ENCODE peak calls at places on chromosome 6, in eight cellular contexts. N is GM12865; S is psoas muscle; W is aorta; R is body of pancreas; Z is CD8-positive, alpha-beta T cell; J is BE2C; C is astrocyte of the spinal cord. Q is an unnamed sample.

GRCh38 chr6:143159001-143159400 is 98.3 kb downstream of the AIG1 start:
- DNase-seq in N (no peak), S (no peak), W (no peak), R (no peak), Z (no peak), J (no peak), C (no peak), Q (no peak)

GRCh38 chr6:123802697-123803455 is 789 bp upstream of the NKAIN2 start:
- DNase-seq in N (peak), S (peak), W (peak), R (peak), Z (peak), J (peak), C (peak), Q (peak)

GRCh38 chr6:215335-216034 is 76.8 kb upstream of the DUSP22 start:
- DNase-seq in N (peak), S (no peak), W (no peak), R (no peak), Z (peak), J (no peak), C (peak), Q (no peak)

GRCh38 chr6:141401168-141401567 is 731.6 kb upstream of the GJE1 start:
- DNase-seq in N (no peak), S (no peak), W (no peak), R (no peak), Z (no peak), J (no peak), C (peak), Q (no peak)

GRCh38 chr6:43771210-43771857 is 1.3 kb downstream of the VEGFA start:
- DNase-seq in N (peak), S (peak), W (peak), R (peak), Z (peak), J (peak), C (peak), Q (no peak)

GRCh38 chr6:152356659-152357058 is 280.5 kb downstream of the SYNE1 start:
- DNase-seq in N (peak), S (no peak), W (no peak), R (no peak), Z (no peak), J (no peak), C (peak), Q (no peak)

GRCh38 chr6:7730003-7730402 is 4.1 kb downstream of the BMP6 start:
- DNase-seq in N (no peak), S (no peak), W (no peak), R (no peak), Z (no peak), J (no peak), C (no peak), Q (no peak)

GRCh38 chr6:40807484-40807883 is 220.3 kb upstream of the LRFN2 start:
- DNase-seq in N (no peak), S (no peak), W (no peak), R (no peak), Z (no peak), J (no peak), C (no peak), Q (no peak)

GRCh38 chr6:23498013-23498412 is 628.0 kb upstream of the NRSN1 start:
- DNase-seq in N (no peak), S (no peak), W (no peak), R (no peak), Z (no peak), J (no peak), C (no peak), Q (no peak)

GRCh38 chr6:101445527-101445926 is 52.0 kb downstream of the GRIK2 start:
- DNase-seq in N (no peak), S (no peak), W (no peak), R (no peak), Z (no peak), J (no peak), C (peak), Q (no peak)

GRCh38 chr6:142946924-142947701 is 2.1 kb upstream of the HIVEP2 start:
- DNase-seq in N (peak), S (peak), W (peak), R (peak), Z (peak), J (peak), C (peak), Q (no peak)

GRCh38 chr6:16803294-16804006 is 42.2 kb upstream of the ATXN1 start:
- DNase-seq in N (no peak), S (no peak), W (peak), R (no peak), Z (no peak), J (peak), C (peak), Q (peak)
- H3K4me3 ChIP-seq in N (no peak), S (no peak), W (no peak), R (no peak), Z (no peak), J (peak), C (no peak), Q (peak)

GRCh38 chr6:27830212-27830664 is 82.0 kb downstream of the OR2B2 start:
- DNase-seq in N (no peak), S (no peak), W (no peak), R (no peak), Z (no peak), J (no peak), C (peak), Q (no peak)

GRCh38 chr6:27829453-27830211 is 82.6 kb downstream of the OR2B2 start:
- DNase-seq in N (no peak), S (no peak), W (no peak), R (no peak), Z (no peak), J (no peak), C (no peak), Q (no peak)

DNA sequence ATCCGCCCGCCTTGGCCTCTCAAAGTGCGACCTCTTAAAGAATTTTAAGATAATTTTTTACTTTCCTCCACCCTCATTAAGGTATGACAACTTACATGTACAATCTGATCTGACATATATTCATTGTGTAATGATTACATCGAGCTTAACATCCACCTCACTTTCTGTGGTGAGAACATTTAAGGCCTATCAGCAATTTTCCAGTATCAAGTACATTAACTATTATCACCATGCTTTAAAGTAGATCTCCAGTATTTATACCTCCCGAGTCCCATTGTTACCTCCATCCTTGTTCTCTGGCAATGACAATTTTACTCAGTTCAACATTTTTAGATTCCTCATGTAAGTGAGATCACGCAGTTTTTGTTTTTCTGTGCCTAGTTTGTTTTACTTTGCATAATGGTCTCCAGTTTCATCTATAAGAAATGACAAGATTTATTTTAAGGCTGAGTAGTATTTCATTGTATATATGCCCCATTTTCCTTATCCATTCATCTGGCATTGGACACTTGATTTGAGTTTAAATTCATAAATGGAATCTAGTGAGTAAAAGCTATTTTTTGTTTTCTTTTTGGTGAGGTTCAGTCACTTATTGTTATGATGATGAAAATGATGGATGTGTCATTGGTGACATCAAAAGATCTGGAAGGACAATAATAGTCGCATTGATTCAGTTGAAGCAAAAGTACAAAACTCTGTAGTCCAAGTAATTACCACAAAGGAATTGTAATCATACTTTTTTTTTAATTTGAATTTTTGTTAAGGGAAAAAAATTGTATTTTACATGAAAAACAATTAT is 87.0 kb downstream of the OR2B2 start:
- DNase-seq in N (peak), S (no peak), W (no peak), R (no peak), Z (no peak), J (no peak), C (no peak), Q (no peak)
- H3K4me3 ChIP-seq in N (peak), S (peak), W (no peak), R (no peak), Z (peak), J (peak), C (peak), Q (peak)

GRCh38 chr6:117267766-117268534 is 2.6 kb downstream of the VGLL2 start:
- DNase-seq in N (no peak), S (peak), W (no peak), R (no peak), Z (no peak), J (no peak), C (no peak), Q (no peak)

GRCh38 chr6:117265425-117266266 is at the start of gene VGLL2:
- DNase-seq in N (no peak), S (peak), W (peak), R (peak), Z (no peak), J (peak), C (peak), Q (no peak)

GRCh38 chr6:117266948-117267347 is 1.6 kb downstream of the VGLL2 start:
- DNase-seq in N (no peak), S (no peak), W (no peak), R (no peak), Z (no peak), J (no peak), C (no peak), Q (no peak)

GRCh38 chr6:117264487-117265424 is 602 bp upstream of the VGLL2 start:
- DNase-seq in N (peak), S (no peak), W (no peak), R (no peak), Z (no peak), J (no peak), C (no peak), Q (no peak)

DNA sequence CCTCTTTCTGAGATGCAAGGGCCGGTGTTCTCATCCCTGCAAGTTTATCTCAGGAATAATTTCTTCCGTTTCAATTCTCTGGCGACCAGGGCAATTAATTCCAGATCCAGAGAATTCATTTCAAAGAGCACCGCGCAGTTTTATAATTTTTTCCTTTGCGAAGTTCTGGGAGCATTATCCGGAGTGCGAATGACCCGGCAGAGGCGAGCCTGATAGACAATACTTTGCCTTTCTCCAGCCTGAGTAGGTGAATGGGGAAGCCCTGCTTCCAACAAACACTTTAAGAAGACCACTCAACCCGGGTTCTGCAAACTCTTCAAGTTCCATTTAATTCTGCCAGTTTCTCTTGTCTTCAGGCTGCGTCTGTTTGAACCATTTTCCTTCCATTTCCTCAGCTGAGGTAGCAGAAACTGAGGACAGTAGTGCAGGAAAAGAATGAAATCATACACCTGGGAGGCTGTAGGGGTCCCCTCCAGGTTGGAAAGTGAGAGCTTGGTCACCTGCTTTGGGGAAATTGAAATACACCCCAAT is 974 bp downstream of the VGLL2 start:
- DNase-seq in N (no peak), S (no peak), W (no peak), R (no peak), Z (no peak), J (no peak), C (no peak), Q (no peak)
- H3K4me3 ChIP-seq in N (peak), S (peak), W (peak), R (no peak), Z (no peak), J (no peak), C (no peak), Q (no peak)

GRCh38 chr6:1604991-1605821 is 4.5 kb upstream of the FOXC1 start:
- DNase-seq in N (no peak), S (peak), W (peak), R (peak), Z (no peak), J (no peak), C (peak), Q (no peak)
- H3K4me3 ChIP-seq in N (no peak), S (peak), W (peak), R (peak), Z (peak), J (no peak), C (no peak), Q (peak)

GRCh38 chr6:75755704-75756103 is 6.7 kb downstream of the MYO6 start:
- DNase-seq in N (no peak), S (no peak), W (no peak), R (no peak), Z (no peak), J (no peak), C (no peak), Q (no peak)

GRCh38 chr6:75751443-75751842 is 2.4 kb downstream of the MYO6 start:
- DNase-seq in N (no peak), S (no peak), W (no peak), R (no peak), Z (no peak), J (no peak), C (peak), Q (no peak)

GRCh38 chr6:75750925-75751324 is 1.9 kb downstream of the MYO6 start:
- DNase-seq in N (no peak), S (no peak), W (no peak), R (no peak), Z (no peak), J (no peak), C (no peak), Q (no peak)

GRCh38 chr6:75748743-75749538 is at the start of gene MYO6:
- DNase-seq in N (peak), S (peak), W (peak), R (peak), Z (peak), J (peak), C (peak), Q (no peak)

DNA sequence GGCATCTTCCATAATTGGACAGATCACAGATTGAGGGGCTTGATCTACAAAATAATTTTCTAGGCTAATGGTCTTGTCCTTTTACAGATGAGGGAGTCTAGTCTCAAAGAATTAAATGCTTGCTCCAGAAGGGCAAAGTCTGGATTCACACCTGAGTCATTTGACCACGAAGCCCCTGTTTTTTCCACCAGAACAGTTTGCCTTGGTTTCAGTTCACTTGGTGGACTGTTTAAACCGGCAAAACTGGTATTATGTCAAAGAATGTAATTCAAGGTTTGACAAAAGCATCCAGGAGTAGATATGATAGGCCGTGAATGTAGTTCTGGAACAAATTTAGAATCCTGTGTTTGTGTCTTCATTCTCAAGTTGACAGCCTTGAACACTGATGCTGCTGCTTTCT is 3.3 kb downstream of the MYO6 start:
- DNase-seq in N (no peak), S (no peak), W (no peak), R (no peak), Z (no peak), J (no peak), C (peak), Q (no peak)
- H3K4me3 ChIP-seq in N (no peak), S (no peak), W (no peak), R (no peak), Z (no peak), J (no peak), C (no peak), Q (no peak)

DNA sequence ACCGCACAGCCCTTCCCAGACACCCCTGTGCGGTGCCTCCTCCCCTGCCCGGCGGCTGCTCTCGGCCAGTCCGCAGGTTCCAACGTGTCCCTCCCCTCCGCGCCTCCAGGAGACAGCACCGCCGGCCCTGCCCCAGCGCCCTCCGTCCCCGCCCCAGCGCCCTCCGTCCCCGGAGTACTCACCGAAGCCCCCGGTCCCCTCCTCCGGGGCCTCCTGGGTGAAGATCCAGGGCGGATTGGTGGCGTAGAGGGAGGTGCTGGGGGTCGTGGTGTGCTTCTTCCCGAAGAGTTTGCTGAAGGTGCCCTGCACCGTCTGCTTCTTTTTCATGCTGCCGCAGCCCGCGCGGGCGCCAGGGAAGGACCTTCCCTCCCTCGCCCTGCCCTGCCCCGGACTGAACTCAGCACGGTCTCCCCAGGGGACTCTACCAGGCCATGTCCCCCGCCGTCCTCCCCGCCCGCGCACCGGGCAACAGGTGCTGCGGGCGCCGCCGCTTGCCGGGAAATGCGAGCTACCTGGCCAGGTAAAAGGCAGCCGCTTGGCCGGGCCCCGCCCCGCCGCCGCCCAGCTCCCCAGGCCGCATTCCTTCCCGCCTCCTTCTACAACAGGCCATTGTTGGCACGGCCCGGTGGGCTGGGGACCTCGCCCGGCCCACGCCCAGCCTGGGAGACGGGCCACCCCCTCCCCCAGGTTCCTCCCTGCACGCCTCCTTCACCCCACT is at the start of gene C6orf132:
- DNase-seq in N (no peak), S (no peak), W (no peak), R (peak), Z (no peak), J (peak), C (peak), Q (no peak)
- H3K4me3 ChIP-seq in N (no peak), S (peak), W (no peak), R (peak), Z (peak), J (peak), C (peak), Q (peak)

Q was measured in AG04449.